ENCODE peak calls at places on chromosome 12, in five cellular contexts. One of them, this sample, is unnamed.

GRCh38 chr12:48978741-48979601 is 849 bp downstream of the WNT1 start:
- DNase-seq in transverse colon: no peak
- DNase-seq in sigmoid colon: no peak
- DNase-seq in K562: no peak
- DNase-seq in prostate gland: no peak
- DNase-seq in this sample: no peak

GRCh38 chr12:65170245-65170881 is 980 bp downstream of the LEMD3 start:
- DNase-seq in K562: peak
- DNase-seq in sigmoid colon: peak
- DNase-seq in prostate gland: peak
- DNase-seq in transverse colon: peak
- DNase-seq in this sample: peak

GRCh38 chr12:27554421-27555186 is 30.6 kb downstream of the PPFIBP1 start:
- DNase-seq in prostate gland: peak
- DNase-seq in K562: no peak
- DNase-seq in transverse colon: peak
- DNase-seq in sigmoid colon: peak
- DNase-seq in this sample: no peak

GRCh38 chr12:27382126-27382795 is 49.6 kb downstream of the BMAL2 start:
- DNase-seq in K562: no peak
- DNase-seq in sigmoid colon: no peak
- DNase-seq in transverse colon: no peak
- DNase-seq in prostate gland: no peak
- DNase-seq in this sample: no peak

GRCh38 chr12:125533434-125534029 is 468.3 kb downstream of the AACS start:
- DNase-seq in transverse colon: peak
- DNase-seq in K562: peak
- DNase-seq in prostate gland: no peak
- DNase-seq in sigmoid colon: no peak
- DNase-seq in this sample: peak

GRCh38 chr12:105659355-105660075 is 329.0 kb downstream of the C12orf75 start:
- DNase-seq in transverse colon: no peak
- DNase-seq in K562: no peak
- DNase-seq in sigmoid colon: no peak
- DNase-seq in prostate gland: peak
- DNase-seq in this sample: no peak

GRCh38 chr12:54704187-54704586 is 56.0 kb upstream of the DCD start:
- DNase-seq in prostate gland: no peak
- DNase-seq in K562: no peak
- DNase-seq in transverse colon: no peak
- DNase-seq in sigmoid colon: no peak
- DNase-seq in this sample: no peak

GRCh38 chr12:13223176-13223806 is 26.8 kb downstream of the EMP1 start:
- DNase-seq in transverse colon: no peak
- DNase-seq in prostate gland: no peak
- DNase-seq in sigmoid colon: no peak
- DNase-seq in K562: no peak
- DNase-seq in this sample: no peak

GRCh38 chr12:54409267-54409666 is 9.8 kb downstream of the ITGA5 start:
- DNase-seq in prostate gland: no peak
- DNase-seq in transverse colon: no peak
- DNase-seq in K562: no peak
- DNase-seq in sigmoid colon: peak
- DNase-seq in this sample: no peak

GRCh38 chr12:121776190-121777098 is 17.0 kb downstream of the RHOF start:
- DNase-seq in sigmoid colon: peak
- DNase-seq in K562: peak
- DNase-seq in prostate gland: peak
- DNase-seq in transverse colon: peak
- DNase-seq in this sample: peak

GRCh38 chr12:81758421-81759214 is 532 bp downstream of the PPFIA2 start:
- DNase-seq in K562: no peak
- DNase-seq in prostate gland: no peak
- DNase-seq in transverse colon: no peak
- DNase-seq in sigmoid colon: peak
- DNase-seq in this sample: peak

GRCh38 chr12:4164591-4165558 is 108.7 kb upstream of the CCND2 start:
- DNase-seq in K562: no peak
- DNase-seq in sigmoid colon: peak
- DNase-seq in transverse colon: peak
- DNase-seq in prostate gland: no peak
- DNase-seq in this sample: peak

GRCh38 chr12:116443706-116444589 is 115.2 kb upstream of the MAP1LC3B2 start:
- DNase-seq in transverse colon: no peak
- DNase-seq in prostate gland: peak
- DNase-seq in sigmoid colon: no peak
- DNase-seq in K562: peak
- DNase-seq in this sample: no peak

GRCh38 chr12:38905480-38906351 is at the start of gene CPNE8:
- DNase-seq in transverse colon: peak
- DNase-seq in sigmoid colon: peak
- DNase-seq in K562: peak
- DNase-seq in prostate gland: peak
- DNase-seq in this sample: peak

GRCh38 chr12:130335517-130336392 is 1.9 kb upstream of the PIWIL1 start:
- DNase-seq in K562: peak
- DNase-seq in prostate gland: peak
- DNase-seq in sigmoid colon: no peak
- DNase-seq in transverse colon: peak
- DNase-seq in this sample: no peak

GRCh38 chr12:66352197-66352596 is 49.9 kb downstream of the HELB start:
- DNase-seq in transverse colon: no peak
- DNase-seq in prostate gland: no peak
- DNase-seq in sigmoid colon: no peak
- DNase-seq in K562: no peak
- DNase-seq in this sample: no peak

GRCh38 chr12:32302218-32302826 is 97.0 kb upstream of the FGD4 start:
- DNase-seq in K562: peak
- DNase-seq in transverse colon: peak
- DNase-seq in prostate gland: no peak
- DNase-seq in sigmoid colon: no peak
- DNase-seq in this sample: peak

GRCh38 chr12:123398177-123398916 is 14.4 kb downstream of the KMT5A start:
- DNase-seq in prostate gland: peak
- DNase-seq in sigmoid colon: peak
- DNase-seq in K562: no peak
- DNase-seq in transverse colon: peak
- DNase-seq in this sample: no peak

GRCh38 chr12:63042646-63043045 is 107.7 kb upstream of the PPM1H start:
- DNase-seq in sigmoid colon: no peak
- DNase-seq in prostate gland: no peak
- DNase-seq in transverse colon: no peak
- DNase-seq in K562: no peak
- DNase-seq in this sample: no peak

GRCh38 chr12:106138646-106139421 is at the start of gene NUAK1:
- DNase-seq in K562: no peak
- DNase-seq in transverse colon: peak
- DNase-seq in sigmoid colon: peak
- DNase-seq in prostate gland: peak
- DNase-seq in this sample: peak

GRCh38 chr12:39427360-39427808 is 15.5 kb downstream of the KIF21A start:
- DNase-seq in transverse colon: no peak
- DNase-seq in K562: no peak
- DNase-seq in prostate gland: no peak
- DNase-seq in sigmoid colon: no peak
- DNase-seq in this sample: no peak

GRCh38 chr12:24111591-24111990 is 162.1 kb upstream of the SOX5 start:
- DNase-seq in prostate gland: no peak
- DNase-seq in sigmoid colon: no peak
- DNase-seq in transverse colon: no peak
- DNase-seq in K562: no peak
- DNase-seq in this sample: no peak

GRCh38 chr12:51318846-51319570 is 5.0 kb downstream of the BIN2 start:
- DNase-seq in sigmoid colon: no peak
- DNase-seq in prostate gland: no peak
- DNase-seq in transverse colon: peak
- DNase-seq in K562: no peak
- DNase-seq in this sample: no peak

GRCh38 chr12:24948816-24949722 is at the start of gene BCAT1:
- DNase-seq in transverse colon: peak
- DNase-seq in sigmoid colon: peak
- DNase-seq in prostate gland: peak
- DNase-seq in K562: peak
- DNase-seq in this sample: no peak

GRCh38 chr12:32155911-32156585 is 49.4 kb downstream of the BICD1 start:
- DNase-seq in transverse colon: no peak
- DNase-seq in prostate gland: no peak
- DNase-seq in K562: peak
- DNase-seq in sigmoid colon: no peak
- DNase-seq in this sample: no peak

GRCh38 chr12:232731-233614 is 19.0 kb upstream of the SLC6A12 start:
- DNase-seq in transverse colon: no peak
- DNase-seq in prostate gland: no peak
- DNase-seq in sigmoid colon: no peak
- DNase-seq in K562: no peak
- DNase-seq in this sample: no peak

GRCh38 chr12:116164263-116164817 is 113.2 kb downstream of the MED13L start:
- DNase-seq in transverse colon: no peak
- DNase-seq in sigmoid colon: no peak
- DNase-seq in K562: peak
- DNase-seq in prostate gland: no peak
- DNase-seq in this sample: no peak

GRCh38 chr12:105485321-105485910 is 154.9 kb downstream of the C12orf75 start:
- DNase-seq in sigmoid colon: no peak
- DNase-seq in transverse colon: no peak
- DNase-seq in K562: no peak
- DNase-seq in prostate gland: no peak
- DNase-seq in this sample: no peak

GRCh38 chr12:68932123-68932700 is 759 bp downstream of the CPM start:
- DNase-seq in sigmoid colon: no peak
- DNase-seq in K562: no peak
- DNase-seq in prostate gland: no peak
- DNase-seq in transverse colon: peak
- DNase-seq in this sample: no peak

GRCh38 chr12:68932701-68933563 is at the start of gene CPM:
- DNase-seq in prostate gland: peak
- DNase-seq in transverse colon: peak
- DNase-seq in K562: peak
- DNase-seq in sigmoid colon: peak
- DNase-seq in this sample: peak

GRCh38 chr12:68934392-68934791 is 1.4 kb upstream of the CPM start:
- DNase-seq in K562: no peak
- DNase-seq in sigmoid colon: no peak
- DNase-seq in prostate gland: no peak
- DNase-seq in transverse colon: no peak
- DNase-seq in this sample: no peak

GRCh38 chr12:68930178-68930577 is 2.8 kb downstream of the CPM start:
- DNase-seq in sigmoid colon: no peak
- DNase-seq in prostate gland: no peak
- DNase-seq in transverse colon: no peak
- DNase-seq in K562: no peak
- DNase-seq in this sample: no peak

DNA sequence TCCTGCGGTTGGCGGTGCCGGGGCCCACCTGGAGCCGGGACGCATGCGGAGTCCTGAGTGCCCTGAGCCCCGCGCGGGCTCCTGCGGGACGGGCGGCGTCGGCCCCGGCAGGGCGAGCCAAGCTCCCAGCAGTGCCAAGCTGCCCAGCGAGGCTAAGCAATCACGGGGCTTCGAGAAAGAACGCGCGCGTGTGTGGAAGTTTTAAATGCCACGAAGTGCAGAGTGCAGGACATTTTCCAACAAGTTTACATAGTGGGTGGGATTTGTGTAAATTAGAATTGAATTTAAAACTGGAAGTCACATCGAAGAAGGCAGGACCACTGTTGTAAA is 558 bp upstream of the CPM start:
- DNase-seq in K562: no peak
- DNase-seq in prostate gland: no peak
- DNase-seq in transverse colon: no peak
- DNase-seq in sigmoid colon: no peak
- DNase-seq in this sample: no peak
- TF ChIP-seq POLR2A in K562: no peak
- TF ChIP-seq POLR2A in prostate gland: no peak
- TF ChIP-seq POLR2A in transverse colon: no peak
- TF ChIP-seq POLR2A in sigmoid colon: no peak
- TF ChIP-seq POLR2A in this sample: no peak

GRCh38 chr12:108643941-108644742 is 10.4 kb upstream of the SELPLG start:
- DNase-seq in prostate gland: no peak
- DNase-seq in sigmoid colon: peak
- DNase-seq in K562: no peak
- DNase-seq in transverse colon: no peak
- DNase-seq in this sample: no peak
- TF ChIP-seq POLR2AphosphoS5 in prostate gland: no peak
- TF ChIP-seq POLR2AphosphoS5 in sigmoid colon: peak
- TF ChIP-seq POLR2AphosphoS5 in K562: no peak
- TF ChIP-seq POLR2AphosphoS5 in transverse colon: peak
- TF ChIP-seq POLR2AphosphoS5 in this sample: no peak

GRCh38 chr12:42145197-42145549 is 499 bp upstream of the GXYLT1 start:
- DNase-seq in sigmoid colon: no peak
- DNase-seq in transverse colon: no peak
- DNase-seq in prostate gland: no peak
- DNase-seq in K562: no peak
- DNase-seq in this sample: no peak
- TF ChIP-seq POLR2A in sigmoid colon: no peak
- TF ChIP-seq POLR2A in transverse colon: no peak
- TF ChIP-seq POLR2A in prostate gland: no peak
- TF ChIP-seq POLR2A in K562: no peak
- TF ChIP-seq POLR2A in this sample: no peak

GRCh38 chr12:124511259-124511985 is 56.0 kb downstream of the NCOR2 start:
- DNase-seq in transverse colon: no peak
- DNase-seq in K562: no peak
- DNase-seq in prostate gland: no peak
- DNase-seq in sigmoid colon: no peak
- DNase-seq in this sample: no peak

GRCh38 chr12:124509300-124509675 is 58.1 kb downstream of the NCOR2 start:
- DNase-seq in prostate gland: no peak
- DNase-seq in K562: no peak
- DNase-seq in sigmoid colon: no peak
- DNase-seq in transverse colon: no peak
- DNase-seq in this sample: no peak

GRCh38 chr12:124509676-124510300 is 57.6 kb downstream of the NCOR2 start:
- DNase-seq in transverse colon: peak
- DNase-seq in K562: peak
- DNase-seq in sigmoid colon: peak
- DNase-seq in prostate gland: peak
- DNase-seq in this sample: no peak

GRCh38 chr12:124508323-124509096 is 58.9 kb downstream of the NCOR2 start:
- DNase-seq in K562: peak
- DNase-seq in prostate gland: no peak
- DNase-seq in sigmoid colon: peak
- DNase-seq in transverse colon: no peak
- DNase-seq in this sample: peak

DNA sequence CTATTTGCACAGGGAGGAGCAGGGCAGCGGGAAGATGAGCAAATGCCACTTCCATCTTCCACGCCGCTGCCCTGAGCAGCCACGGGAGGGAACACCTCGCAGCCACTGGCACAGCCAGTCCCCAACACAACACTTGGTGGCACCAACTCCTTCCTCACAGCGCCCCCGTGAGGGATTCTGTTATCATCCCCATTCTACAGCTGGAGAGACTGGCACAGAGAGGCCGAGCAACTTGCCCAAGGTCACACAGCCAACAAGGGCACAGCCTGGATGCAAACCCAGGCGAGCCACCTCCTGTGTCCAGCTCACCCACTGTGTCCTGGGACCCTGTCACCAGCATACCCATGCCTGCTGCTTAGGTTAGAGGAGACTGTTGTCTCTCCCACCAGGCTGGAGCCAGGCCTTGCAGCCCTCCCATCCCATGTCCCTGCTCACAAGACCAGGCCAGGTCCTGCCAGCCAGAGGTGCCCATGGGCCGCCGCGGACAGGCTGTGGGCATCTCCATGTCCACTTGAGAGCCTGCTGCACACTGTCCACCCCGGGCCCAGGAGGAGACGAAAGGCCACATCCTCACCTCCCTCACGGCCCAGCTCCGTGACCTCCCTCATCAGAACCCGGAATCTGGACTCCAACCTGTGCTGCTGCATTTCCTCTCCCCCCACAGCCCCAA is 57.0 kb downstream of the NCOR2 start:
- DNase-seq in prostate gland: no peak
- DNase-seq in K562: no peak
- DNase-seq in transverse colon: peak
- DNase-seq in sigmoid colon: no peak
- DNase-seq in this sample: no peak
- TF ChIP-seq POLR2AphosphoS5 in prostate gland: no peak
- TF ChIP-seq POLR2AphosphoS5 in K562: no peak
- TF ChIP-seq POLR2AphosphoS5 in transverse colon: no peak
- TF ChIP-seq POLR2AphosphoS5 in sigmoid colon: no peak
- TF ChIP-seq POLR2AphosphoS5 in this sample: no peak

This sample was measured in GM12891.